ENCODE peak calls at places on chromosomes 16 and 17, in seven cellular contexts. J is mammary epithelial cell, E is body of pancreas, L is PC-9, D is fibroblast of lung, K is OCI-LY7, B is endodermal cell. O is an unnamed sample.

GRCh38 chr16:57146735-57147134 is 39.1 kb downstream of the PSME3IP1 start:
- DNase-seq in D (no peak), L (no peak), J (no peak), B (peak), K (no peak), E (no peak), O (no peak)

GRCh38 chr17:78132086-78132676 is 1.6 kb downstream of the TMC8 start:
- DNase-seq in E (peak), J (no peak), L (peak), B (peak), D (no peak), K (peak), O (no peak)

GRCh38 chr17:43641416-43641815 is 20.3 kb downstream of the MEOX1 start:
- DNase-seq in D (no peak), L (no peak), K (no peak), E (no peak), J (no peak), B (no peak), O (no peak)

GRCh38 chr17:28368306-28368831 is 1.7 kb downstream of the VTN start:
- DNase-seq in K (no peak), B (no peak), E (no peak), L (no peak), D (no peak), J (no peak), O (no peak)

GRCh38 chr17:19004601-19005441 is at the start of gene FAM83G:
- DNase-seq in K (peak), D (peak), L (peak), J (peak), E (peak), B (peak), O (peak)

GRCh38 chr16:11459722-11460121 is 114.5 kb downstream of the RMI2 start:
- DNase-seq in B (no peak), D (no peak), L (no peak), J (no peak), E (no peak), K (no peak), O (no peak)

GRCh38 chr16:80299416-80299815 is 241.4 kb upstream of the DYNLRB2 start:
- DNase-seq in J (no peak), D (peak), E (no peak), L (no peak), B (no peak), K (no peak), O (peak)

GRCh38 chr17:43878260-43879082 is 28.9 kb downstream of the MPP2 start:
- DNase-seq in J (peak), E (peak), L (peak), D (peak), K (peak), B (peak), O (peak)

GRCh38 chr17:17353625-17354484 is 50.7 kb downstream of the NT5M start:
- DNase-seq in E (no peak), L (no peak), J (no peak), B (peak), K (no peak), D (no peak), O (no peak)

GRCh38 chr16:67245674-67246080 is 1.6 kb downstream of the FHOD1 start:
- DNase-seq in B (no peak), K (no peak), E (no peak), L (no peak), J (peak), D (no peak), O (no peak)

GRCh38 chr17:42294469-42295398 is 6.4 kb downstream of the STAT5A start:
- DNase-seq in J (no peak), L (no peak), E (no peak), B (no peak), K (no peak), D (no peak), O (no peak)

GRCh38 chr17:72587773-72588511 is 467.1 kb downstream of the SOX9 start:
- DNase-seq in D (peak), J (peak), L (peak), B (peak), K (peak), E (no peak), O (peak)
- TF ChIP-seq CTCF in D (peak), J (no peak), L (peak), B (no peak), K (no peak), E (peak), O (peak)

DNA sequence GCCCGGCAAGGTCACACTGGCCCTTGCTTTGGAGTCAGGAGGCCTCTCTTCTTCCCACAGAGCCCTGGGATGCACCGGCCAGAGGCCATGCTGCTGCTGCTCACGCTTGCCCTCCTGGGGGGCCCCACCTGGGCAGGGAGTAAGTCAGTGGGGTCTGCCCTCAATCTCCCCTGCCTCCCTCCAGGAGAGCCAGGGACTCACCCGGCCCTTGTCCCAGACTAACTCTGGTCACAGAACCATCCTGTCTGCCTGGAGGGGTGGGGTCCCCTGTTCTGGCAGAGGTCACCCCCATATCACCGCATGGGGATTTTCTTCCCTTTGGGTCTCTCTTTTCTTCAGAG is 222 bp downstream of the ZG16B start:
- DNase-seq in B (no peak), D (no peak), L (no peak), E (no peak), J (no peak), K (no peak), O (no peak)
- H3K4me3 ChIP-seq in B (no peak), D (no peak), L (no peak), E (no peak), J (no peak), K (no peak), O (no peak)

DNA sequence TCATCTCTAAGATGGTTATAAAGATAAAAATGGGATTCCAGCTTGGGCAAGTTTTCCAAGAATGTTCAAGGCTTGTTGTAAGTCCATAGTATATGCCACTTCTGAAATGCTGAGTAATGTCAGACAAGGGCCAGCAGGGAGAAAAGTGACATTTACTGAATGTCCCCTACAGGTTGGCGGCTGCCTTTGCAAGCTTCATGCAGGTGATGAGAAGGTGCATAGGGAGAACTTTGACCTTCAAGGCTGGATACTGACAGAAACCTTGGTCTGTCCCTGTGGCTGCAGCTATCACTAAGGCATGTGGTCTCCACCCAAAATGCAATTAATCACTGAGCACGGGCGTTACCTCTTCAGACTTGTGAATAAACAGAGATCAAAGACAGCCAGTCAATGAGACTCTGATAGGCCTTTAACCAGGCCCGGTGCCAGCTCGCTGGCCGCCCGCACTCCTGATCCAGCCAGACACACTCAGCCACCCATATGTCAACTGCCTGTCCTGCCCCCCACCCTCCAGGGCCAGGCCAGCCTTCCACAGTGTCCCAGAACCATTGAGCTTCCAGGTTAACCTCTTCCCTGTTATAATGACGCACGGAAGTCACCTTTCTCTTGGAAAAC is 26.9 kb upstream of the AXIN2 start:
- DNase-seq in L (peak), D (no peak), K (peak), B (peak), E (peak), J (no peak), O (no peak)
- TF ChIP-seq CTCF in L (peak), D (no peak), K (peak), B (peak), E (peak), J (no peak), O (peak)

DNA sequence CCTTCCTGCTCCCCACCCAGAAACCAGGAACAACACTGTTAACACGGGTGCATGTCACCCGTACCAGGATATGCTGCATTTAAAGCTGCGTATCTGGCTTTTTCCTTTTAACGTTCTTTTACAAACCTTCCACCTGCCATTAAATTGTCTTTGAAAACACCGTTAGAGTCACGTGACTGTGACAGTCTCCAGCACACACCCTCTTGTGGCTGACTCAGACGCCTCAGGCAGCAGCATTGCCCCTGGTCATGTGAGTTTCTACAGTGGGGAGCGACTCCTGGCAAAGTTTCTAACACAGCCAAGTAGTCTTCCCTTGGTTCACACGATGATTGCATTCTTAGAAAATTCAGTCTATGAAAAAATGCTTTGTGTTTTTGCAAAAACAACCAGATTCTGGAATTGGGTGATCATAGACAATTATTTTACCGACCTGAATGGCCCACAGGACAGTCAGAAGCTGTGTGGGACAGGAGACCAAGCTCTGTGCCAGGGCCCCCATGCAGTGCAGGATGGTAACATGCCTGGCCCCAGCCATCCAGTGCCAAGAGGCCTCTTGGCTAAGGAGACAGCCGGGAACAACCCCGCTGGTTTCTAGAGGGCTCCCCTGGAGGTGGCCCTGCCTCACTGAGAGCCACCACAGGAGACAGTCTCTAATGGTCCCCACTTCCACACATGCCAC is 199.1 kb downstream of the KATNIP start:
- DNase-seq in E (no peak), D (peak), J (peak), K (peak), B (peak), L (peak), O (peak)
- H3K4me3 ChIP-seq in E (no peak), D (no peak), J (no peak), K (no peak), B (no peak), L (no peak), O (no peak)

GRCh38 chr17:79301469-79301868 is 226.8 kb downstream of the ENGASE start:
- DNase-seq in J (no peak), D (no peak), E (no peak), L (no peak), K (peak), B (peak), O (no peak)
- TF ChIP-seq CTCF in J (no peak), D (no peak), E (no peak), L (no peak), K (peak), B (peak), O (no peak)

DNA sequence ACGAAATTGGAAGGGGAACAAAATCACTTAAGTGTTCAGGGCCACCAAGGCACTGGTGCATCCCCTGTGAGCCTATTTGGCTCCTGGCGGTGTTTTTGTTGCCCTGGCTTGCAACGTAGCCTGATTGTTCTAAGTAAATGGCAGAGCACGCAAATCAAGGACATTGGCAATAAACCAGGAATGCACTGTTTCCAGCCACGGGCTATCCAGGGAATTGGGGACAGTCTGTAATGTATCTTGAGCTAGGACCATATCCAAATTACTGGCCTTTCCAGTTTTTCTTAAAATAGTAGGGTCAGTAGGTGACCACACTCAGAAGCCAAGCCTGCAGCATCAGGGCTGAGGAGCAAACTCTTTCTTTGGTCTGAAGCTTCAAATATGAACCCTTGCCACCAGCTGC is 734.0 kb downstream of the MAF start:
- DNase-seq in E (peak), D (no peak), B (no peak), L (no peak), K (no peak), J (no peak), O (no peak)
- H3K4me3 ChIP-seq in E (no peak), D (no peak), B (no peak), L (no peak), K (no peak), J (no peak), O (no peak)

DNA sequence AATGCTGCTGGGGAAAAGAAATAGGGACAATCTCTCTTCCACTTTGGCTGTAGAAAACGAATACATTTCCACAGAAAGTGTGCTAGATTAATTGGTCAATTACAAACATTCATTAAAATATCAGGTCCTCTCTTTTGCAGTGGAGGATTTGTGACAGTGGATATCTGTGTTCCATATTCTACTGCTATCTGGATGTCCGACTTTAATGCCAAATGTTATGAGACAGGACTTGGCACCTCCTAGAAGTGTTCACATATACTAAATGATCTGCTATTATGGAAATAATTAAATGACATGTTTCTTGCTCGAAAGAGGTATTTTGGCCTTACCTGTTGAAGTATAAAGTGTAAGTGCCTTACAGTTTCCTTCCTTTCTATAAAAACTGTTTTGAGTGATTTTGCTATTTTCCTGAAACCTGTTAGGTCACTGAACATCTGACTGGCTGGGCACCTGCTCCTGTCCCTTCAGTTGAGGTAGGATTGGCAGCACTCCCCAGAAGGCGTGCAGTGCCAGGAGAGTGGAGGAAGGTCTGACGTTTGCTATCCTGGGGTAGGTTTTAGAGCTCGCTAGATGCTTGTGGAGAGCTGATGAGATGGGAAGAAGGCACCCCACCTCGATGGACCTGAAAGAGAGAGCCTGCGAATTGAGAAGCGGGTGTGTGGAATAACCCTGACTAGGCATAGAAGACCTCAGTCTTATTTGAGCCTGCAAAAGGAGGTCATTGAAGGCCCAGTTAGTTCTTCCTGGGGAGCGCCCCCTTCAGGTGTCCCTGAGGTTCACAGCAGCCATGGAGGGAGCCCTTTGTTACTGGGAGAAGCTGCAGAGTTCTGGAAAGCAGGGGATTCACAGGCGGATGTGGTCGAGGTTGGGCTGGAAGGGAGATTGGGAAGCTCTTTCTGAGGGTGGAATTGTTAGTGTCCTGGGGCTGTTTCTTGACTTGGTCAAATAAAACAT is 159.4 kb upstream of the ZNF267 start:
- DNase-seq in K (no peak), B (peak), D (no peak), J (peak), E (peak), L (no peak), O (no peak)
- TF ChIP-seq CTCF in K (peak), B (peak), D (no peak), J (peak), E (no peak), L (no peak), O (peak)

GRCh38 chr17:48590603-48591161 is 641 bp upstream of the HOXB3 start:
- DNase-seq in D (peak), B (no peak), L (no peak), J (no peak), E (no peak), K (no peak), O (no peak)
- H3K4me3 ChIP-seq in D (peak), B (no peak), L (no peak), J (no peak), E (no peak), K (no peak), O (no peak)

DNA sequence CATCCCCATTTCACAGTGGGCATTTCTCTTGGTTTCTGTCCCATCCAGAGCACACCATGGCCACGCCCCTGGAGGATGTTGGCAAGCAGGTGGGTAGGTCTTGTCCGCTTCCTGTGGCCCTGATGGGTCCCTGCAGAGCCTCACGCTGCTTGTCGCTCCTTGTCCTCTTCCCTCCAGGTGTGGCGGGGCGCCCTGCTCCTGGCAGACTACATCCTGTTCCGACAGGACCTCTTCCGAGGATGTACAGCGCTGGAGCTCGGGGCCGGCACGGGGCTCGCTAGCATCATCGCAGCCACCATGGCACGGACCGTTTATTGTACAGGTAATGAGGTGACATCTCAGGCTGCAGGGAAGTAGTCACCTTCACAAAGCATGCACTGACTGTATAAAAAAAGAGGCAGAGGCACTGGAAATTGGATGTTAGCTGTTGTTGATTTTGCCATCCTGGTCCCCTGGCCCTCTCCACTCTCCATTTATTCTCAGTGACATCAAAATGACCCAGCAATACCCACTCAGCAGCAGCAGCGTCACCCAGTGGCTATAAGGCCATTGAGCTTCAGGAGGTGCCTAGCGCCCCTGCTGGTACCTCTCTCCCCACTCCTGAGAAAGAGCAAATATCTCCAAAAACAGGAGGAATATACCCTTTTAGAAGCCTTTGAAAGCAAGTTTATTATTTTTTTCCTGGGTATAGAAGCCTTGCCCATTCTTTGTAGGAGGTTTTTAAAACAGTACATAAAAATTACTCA is 13.7 kb downstream of the METTL22 start:
- DNase-seq in J (no peak), K (peak), E (peak), B (peak), L (no peak), D (peak), O (peak)
- TF ChIP-seq CTCF in J (peak), K (peak), E (peak), B (peak), L (no peak), D (peak), O (peak)

O was measured in brain microvascular endothelial cell.